ENCODE peak calls at places on chromosomes 11 and 22, in seven cellular contexts. D is right atrium auricular region; W is stimulated activated CD4-positive, alpha-beta T cell treated with anti-CD3 and anti-CD28 coated beads, TNF-alpha, amount 100 ng/mL, for 1 hour; K is T-helper 1 cell; S is GM12892; T is spleen; R is HEK293T. M is an unnamed sample.

GRCh38 chr11:67382481-67383136 is 9.2 kb upstream of the RAD9A start:
- DNase-seq in W (peak; percentile 71), S (peak; percentile 74), K (peak; percentile 75), T (peak; percentile 94), D (peak; percentile 86), R (peak; percentile 84), M (no peak)

GRCh38 chr11:63641727-63642126 is 27.5 kb upstream of the PLAAT3 start:
- DNase-seq in K (no peak), W (no peak), T (no peak), S (no peak), R (no peak), D (no peak), M (no peak)

GRCh38 chr11:4658629-4659453 is 15.1 kb downstream of the OR51E1 start:
- DNase-seq in D (no peak), K (no peak), T (no peak), W (no peak), R (no peak), S (no peak), M (no peak)

GRCh38 chr11:4048340-4048739 is 46.3 kb upstream of the RRM1 start:
- DNase-seq in T (no peak), W (no peak), R (no peak), K (no peak), D (no peak), S (no peak), M (no peak)

GRCh38 chr11:1756791-1757771 is 6.6 kb downstream of the CTSD start:
- DNase-seq in K (no peak), D (no peak), R (no peak), S (peak; percentile 23), W (no peak), T (peak; percentile 80), M (no peak)

GRCh38 chr11:75334402-75334891 is 17.0 kb downstream of the ARRB1 start:
- DNase-seq in D (no peak), W (no peak), T (no peak), K (no peak), S (no peak), R (no peak), M (no peak)

GRCh38 chr11:10117709-10118341 is 176.2 kb downstream of the SBF2 start:
- DNase-seq in W (no peak), K (no peak), T (no peak), R (no peak), S (no peak), D (no peak), M (no peak)

GRCh38 chr11:121054266-121054665 is 30.4 kb downstream of the TBCEL start:
- DNase-seq in R (no peak), K (no peak), W (no peak), S (no peak), D (no peak), T (no peak), M (no peak)

GRCh38 chr22:20656902-20657836 is 116.7 kb upstream of the SERPIND1 start:
- DNase-seq in S (no peak), K (no peak), T (no peak), D (no peak), R (no peak), W (no peak), M (no peak)

GRCh38 chr11:101618691-101619090 is 34.9 kb upstream of the TRPC6 start:
- DNase-seq in K (no peak), R (no peak), W (no peak), S (no peak), T (no peak), D (no peak), M (no peak)

GRCh38 chr22:35547993-35548761 is 7.5 kb downstream of the RASD2 start:
- DNase-seq in W (no peak), K (no peak), D (no peak), R (peak; percentile 43), T (no peak), S (no peak), M (no peak)

GRCh38 chr11:45409587-45409986 is 123.4 kb upstream of the SYT13 start:
- DNase-seq in W (no peak), S (no peak), D (no peak), K (no peak), T (no peak), R (no peak), M (no peak)

GRCh38 chr22:42895087-42895486 is 38.0 kb upstream of the ARFGAP3 start:
- DNase-seq in D (no peak), R (no peak), T (no peak), S (no peak), W (no peak), K (peak; percentile 69), M (no peak)

GRCh38 chr22:20444325-20444724 is 6.7 kb upstream of the SCARF2 start:
- DNase-seq in D (no peak), K (no peak), T (peak; percentile 6), S (no peak), R (no peak), W (no peak), M (no peak)

GRCh38 chr11:130407978-130408377 is 20.4 kb downstream of the ADAMTS8 start:
- DNase-seq in R (no peak), S (no peak), W (no peak), K (no peak), D (peak; percentile 84), T (no peak), M (no peak)

GRCh38 chr22:20615533-20616450 is 108.4 kb downstream of the MED15 start:
- DNase-seq in T (no peak), R (no peak), S (no peak), K (no peak), D (no peak), W (no peak), M (no peak)

GRCh38 chr11:31509017-31509411 is 408 bp downstream of the IMMP1L start:
- DNase-seq in W (no peak), R (no peak), K (no peak), D (no peak), T (no peak), S (no peak), M (peak; percentile 14)

GRCh38 chr22:19799322-19800190 is 39.0 kb downstream of the TBX1 start:
- DNase-seq in W (no peak), S (no peak), T (no peak), D (no peak), K (no peak), R (no peak), M (no peak)

GRCh38 chr11:61460474-61460881 is 30.6 kb downstream of the SDHAF2 start:
- DNase-seq in T (no peak), W (no peak), K (no peak), R (no peak), S (no peak), D (no peak), M (no peak)

GRCh38 chr22:38220653-38221386 is 19.0 kb downstream of the MAFF start:
- DNase-seq in R (no peak), K (no peak), T (no peak), S (no peak), D (no peak), W (no peak), M (no peak)

GRCh38 chr22:22959147-22959827 is 71.7 kb downstream of the IGLL5 start:
- DNase-seq in W (peak; percentile 28), D (peak; percentile 78), T (peak; percentile 86), R (peak; percentile 77), S (no peak), K (peak; percentile 35), M (peak; percentile 44)

GRCh38 chr22:29205598-29206371 is at the start of gene EMID1:
- DNase-seq in T (peak; percentile 84), K (no peak), W (no peak), R (peak; percentile 77), D (no peak), S (no peak), M (no peak)

GRCh38 chr11:122803306-122803705 is 35.0 kb upstream of the CRTAM start:
- DNase-seq in S (no peak), K (no peak), D (no peak), W (no peak), T (no peak), R (no peak), M (no peak)

GRCh38 chr11:69605737-69606526 is 35.0 kb upstream of the CCND1 start:
- DNase-seq in D (no peak), K (no peak), S (no peak), T (no peak), R (no peak), W (no peak), M (no peak)

GRCh38 chr22:42156121-42156520 is 25.5 kb upstream of the CYP2D6 start:
- DNase-seq in K (no peak), W (no peak), R (no peak), T (no peak), S (no peak), D (no peak), M (no peak)

GRCh38 chr11:126109941-126110731 is 47.5 kb upstream of the CDON start:
- DNase-seq in T (peak; percentile 70), W (no peak), D (no peak), S (no peak), K (no peak), R (no peak), M (no peak)

GRCh38 chr22:37279469-37279868 is 2.8 kb upstream of the CYTH4 start:
- DNase-seq in S (no peak), T (peak; percentile 52), W (no peak), D (no peak), R (no peak), K (no peak), M (no peak)

GRCh38 chr22:24506802-24507438 is 11.8 kb downstream of the UPB1 start:
- DNase-seq in D (no peak), T (no peak), K (no peak), S (no peak), W (no peak), R (no peak), M (no peak)

GRCh38 chr11:45470151-45471001 is 184.2 kb upstream of the SYT13 start:
- DNase-seq in S (no peak), W (no peak), D (no peak), K (no peak), R (no peak), T (peak; percentile 52), M (no peak)

GRCh38 chr22:19914201-19914943 is 27.2 kb upstream of the COMT start:
- DNase-seq in K (no peak), W (no peak), T (no peak), R (no peak), D (no peak), S (no peak), M (no peak)

GRCh38 chr11:65530157-65530496 is 5.2 kb downstream of the SCYL1 start:
- DNase-seq in R (no peak), K (peak; percentile 44), D (no peak), T (no peak), W (no peak), S (no peak), M (no peak)

GRCh38 chr11:100865443-100865842 is 178.4 kb downstream of the ARHGAP42 start:
- DNase-seq in W (no peak), R (no peak), T (no peak), S (no peak), D (no peak), K (no peak), M (no peak)

GRCh38 chr11:4187055-4187988 is 92.7 kb downstream of the RRM1 start:
- DNase-seq in K (peak; percentile 74), W (peak; percentile 44), S (peak; percentile 86), D (peak; percentile 96), T (peak; percentile 96), R (peak; percentile 87), M (peak; percentile 12)

GRCh38 chr11:7577226-7577882 is 63.6 kb downstream of the PPFIBP2 start:
- DNase-seq in D (no peak), K (no peak), R (no peak), T (no peak), S (no peak), W (no peak), M (no peak)

GRCh38 chr22:43905681-43906080 is 13.9 kb upstream of the PNPLA5 start:
- DNase-seq in R (no peak), D (no peak), W (no peak), S (no peak), T (no peak), K (no peak), M (no peak)

GRCh38 chr11:36273110-36273509 is 16.1 kb downstream of the COMMD9 start:
- DNase-seq in D (peak; percentile 16), R (no peak), T (no peak), W (no peak), S (no peak), K (no peak), M (no peak)

GRCh38 chr11:35623708-35624168 is 5.5 kb downstream of the FJX1 start:
- DNase-seq in R (no peak), K (no peak), D (no peak), T (no peak), S (no peak), W (no peak), M (no peak)

GRCh38 chr11:108915666-108916065 is 250.8 kb downstream of the DDX10 start:
- DNase-seq in K (no peak), T (no peak), R (no peak), S (no peak), W (no peak), D (no peak), M (no peak)